ENCODE peak calls at places on chromosomes 16 and 17, in five cellular contexts. F is AG04450, T is neural crest cell, H is NCI-H1694 treated with DMSO at 0.1 percent for 48 hours, Q is retinal pigment epithelial cell. C is an unnamed sample.

GRCh38 chr16:77306050-77306616 is 106.9 kb downstream of the SYCE1L start:
- DNase-seq in F (no peak), H (no peak), T (no peak), Q (no peak), C (peak; percentile 34)

GRCh38 chr17:47305302-47305923 is 18.3 kb upstream of the EFCAB13 start:
- DNase-seq in F (peak; percentile 74), T (no peak), H (no peak), Q (peak; percentile 81), C (peak; percentile 90)

GRCh38 chr17:7237761-7238417 is 1.4 kb downstream of the PHF23 start:
- DNase-seq in H (no peak), T (peak; percentile 60), F (no peak), Q (no peak), C (no peak)

GRCh38 chr17:11239379-11239970 is 1.5 kb upstream of the SHISA6 start:
- DNase-seq in F (no peak), Q (no peak), H (no peak), T (no peak), C (no peak)

GRCh38 chr16:49838361-49838638 is 17.6 kb downstream of the ZNF423 start:
- DNase-seq in T (no peak), H (no peak), Q (no peak), F (no peak), C (no peak)

GRCh38 chr17:5291683-5292082 is 9.6 kb downstream of the RABEP1 start:
- DNase-seq in T (no peak), F (no peak), H (no peak), Q (no peak), C (no peak)

GRCh38 chr16:2025251-2025650 is 1.5 kb upstream of the NHERF2 start:
- DNase-seq in H (no peak), Q (no peak), T (no peak), F (no peak), C (no peak)

GRCh38 chr16:46607529-46607928 is 13.7 kb downstream of the SHCBP1 start:
- DNase-seq in H (peak; percentile 24), T (no peak), F (peak; percentile 29), Q (peak; percentile 23), C (peak; percentile 14)

GRCh38 chr17:13334374-13334773 is 267.4 kb downstream of the HS3ST3A1 start:
- DNase-seq in T (no peak), H (no peak), Q (no peak), F (no peak), C (no peak)

GRCh38 chr16:57083469-57083868 is 8.9 kb upstream of the CPNE2 start:
- DNase-seq in H (no peak), Q (no peak), F (no peak), T (no peak), C (no peak)

C was measured in kidney epithelial cell.